ENCODE peak calls at places on chromosomes 12 and 14, in nine cellular contexts. L is ovary, T is esophagus squamous epithelium, Z is stomach, N is body of pancreas, S is uterus, O is HepG2, C is transverse colon, X is adrenal gland. Q is an unnamed sample. For H3K27me3, the result is how much of the 10 kb centered on the place peaks cover.

GRCh38 chr12:114938487-114939210 is 254.7 kb upstream of the TBX3 start:
- DNase-seq in L (no peak), T (no peak), Z (no peak), N (no peak), S (no peak), O (no peak), C (no peak), X (no peak), Q (no peak)

GRCh38 chr12:41193321-41193720 is 5.2 kb downstream of the PDZRN4 start:
- DNase-seq in L (no peak), T (no peak), Z (no peak), N (no peak), S (no peak), O (no peak), C (no peak), X (no peak), Q (no peak)

GRCh38 chr12:47590771-47591368 is 115.0 kb downstream of the RPAP3 start:
- DNase-seq in L (no peak), T (no peak), Z (no peak), N (no peak), S (peak), O (no peak), C (no peak), X (no peak), Q (no peak)

GRCh38 chr12:26327975-26328635 is 132.7 kb downstream of the SSPN start:
- DNase-seq in L (no peak), T (no peak), Z (no peak), N (no peak), S (no peak), O (no peak), C (no peak), X (no peak), Q (no peak)

GRCh38 chr14:90559811-90560492 is 163.1 kb downstream of the CALM1 start:
- DNase-seq in L (no peak), T (no peak), Z (no peak), N (no peak), S (no peak), O (no peak), C (no peak), X (no peak), Q (no peak)

GRCh38 chr14:75993567-75994041 is 8.0 kb downstream of the IFT43 start:
- DNase-seq in L (no peak), T (no peak), Z (no peak), N (no peak), S (no peak), O (no peak), C (no peak), X (no peak), Q (no peak)

GRCh38 chr12:58425481-58426392 is 484.4 kb downstream of the ATP23 start:
- DNase-seq in L (peak), T (no peak), Z (peak), N (no peak), S (no peak), O (peak), C (peak), X (peak), Q (peak)

GRCh38 chr12:49548822-49549648 is 10.2 kb downstream of the KCNH3 start:
- DNase-seq in L (no peak), T (no peak), Z (peak), N (no peak), S (no peak), O (no peak), C (peak), X (no peak), Q (no peak)

GRCh38 chr12:95940514-95940913 is 1.9 kb downstream of the CCDC38 start:
- DNase-seq in L (no peak), T (no peak), Z (no peak), N (no peak), S (no peak), O (peak), C (no peak), X (peak), Q (no peak)

GRCh38 chr12:32139064-32139421 is 32.4 kb downstream of the BICD1 start:
- DNase-seq in L (peak), T (no peak), Z (no peak), N (no peak), S (no peak), O (no peak), C (peak), X (no peak), Q (no peak)

GRCh38 chr12:122085571-122085970 is 7.0 kb downstream of the MLXIP start:
- DNase-seq in L (no peak), T (no peak), Z (no peak), N (no peak), S (no peak), O (no peak), C (no peak), X (no peak), Q (no peak)

GRCh38 chr14:92340071-92340470 is 17.1 kb downstream of the SLC24A4 start:
- DNase-seq in L (no peak), T (no peak), Z (no peak), N (no peak), S (no peak), O (no peak), C (no peak), X (no peak), Q (no peak)

GRCh38 chr14:92340938-92341337 is 18.0 kb downstream of the SLC24A4 start:
- DNase-seq in L (no peak), T (no peak), Z (no peak), N (no peak), S (no peak), O (no peak), C (no peak), X (no peak), Q (no peak)

GRCh38 chr14:92341791-92342190 is 18.8 kb downstream of the SLC24A4 start:
- DNase-seq in L (no peak), T (no peak), Z (no peak), N (no peak), S (no peak), O (no peak), C (no peak), X (no peak), Q (no peak)

GRCh38 chr14:92336363-92336762 is 13.4 kb downstream of the SLC24A4 start:
- DNase-seq in L (no peak), T (no peak), Z (no peak), N (no peak), S (no peak), O (no peak), C (no peak), X (no peak), Q (no peak)

GRCh38 chr14:92339426-92339825 is 16.5 kb downstream of the SLC24A4 start:
- DNase-seq in L (no peak), T (no peak), Z (no peak), N (no peak), S (no peak), O (no peak), C (no peak), X (no peak), Q (no peak)
- H3K27me3 ChIP-seq in L (under half), T (under half), Z (under half), N (under half), S (under half), O (half or more), C (under half), X (under half), Q (under half)

GRCh38 chr12:89946518-89946917 is 237.9 kb upstream of the ATP2B1 start:
- DNase-seq in L (no peak), T (no peak), Z (no peak), N (no peak), S (no peak), O (no peak), C (peak), X (no peak), Q (no peak)

GRCh38 chr12:89948266-89949175 is 239.9 kb upstream of the ATP2B1 start:
- DNase-seq in L (no peak), T (no peak), Z (no peak), N (no peak), S (no peak), O (no peak), C (no peak), X (no peak), Q (no peak)

GRCh38 chr12:89949457-89950195 is 241.0 kb upstream of the ATP2B1 start:
- DNase-seq in L (peak), T (no peak), Z (no peak), N (no peak), S (no peak), O (peak), C (peak), X (no peak), Q (peak)

GRCh38 chr12:89945123-89945522 is 236.5 kb upstream of the ATP2B1 start:
- DNase-seq in L (no peak), T (no peak), Z (no peak), N (no peak), S (no peak), O (no peak), C (no peak), X (no peak), Q (no peak)

GRCh38 chr12:89947437-89948265 is 239.0 kb upstream of the ATP2B1 start:
- DNase-seq in L (peak), T (no peak), Z (no peak), N (no peak), S (peak), O (no peak), C (no peak), X (peak), Q (no peak)
- TF ChIP-seq POLR2A in L (no peak), T (no peak), Z (no peak), N (no peak), S (no peak), O (no peak), C (peak), X (no peak), Q (no peak)

GRCh38 chr12:62305778-62306177 is 45.6 kb downstream of the USP15 start:
- DNase-seq in L (no peak), T (no peak), Z (no peak), N (no peak), S (no peak), O (no peak), C (no peak), X (no peak), Q (no peak)
- H3K27ac ChIP-seq in L (no peak), T (no peak), Z (no peak), N (no peak), S (no peak), O (no peak), C (no peak), X (no peak), Q (no peak)

GRCh38 chr12:108430926-108431325 is 84.2 kb upstream of the FICD start:
- DNase-seq in L (no peak), T (no peak), Z (no peak), N (no peak), S (no peak), O (no peak), C (no peak), X (no peak), Q (no peak)

GRCh38 chr12:108430245-108430644 is 84.8 kb upstream of the FICD start:
- DNase-seq in L (no peak), T (no peak), Z (no peak), N (peak), S (no peak), O (no peak), C (no peak), X (no peak), Q (no peak)

DNA sequence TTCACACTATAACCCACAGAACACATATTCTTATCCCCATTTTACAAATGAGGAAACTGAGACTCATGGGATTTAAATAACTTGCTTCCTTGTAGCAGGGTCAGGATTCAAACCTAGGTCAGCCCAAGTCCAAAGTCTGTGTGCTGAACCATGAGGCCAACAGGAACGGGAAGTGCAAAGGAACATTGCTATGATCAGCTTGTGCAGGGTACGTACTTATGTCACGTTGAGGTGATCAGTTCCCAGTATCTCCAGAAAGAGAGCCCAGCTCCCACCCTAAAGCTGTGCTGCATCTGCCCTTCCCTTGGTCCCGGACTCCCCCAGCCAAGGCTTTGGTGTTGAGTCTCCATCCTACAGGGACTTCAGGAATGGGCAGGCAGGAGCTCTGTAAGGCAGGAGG is 82.7 kb upstream of the FICD start:
- DNase-seq in L (no peak), T (no peak), Z (no peak), N (no peak), S (no peak), O (no peak), C (no peak), X (no peak), Q (no peak)
- H3K27me3 ChIP-seq in L (under half), T (under half), Z (under half), N (under half), S (under half), O (under half), C (under half), X (under half), Q (under half)

DNA sequence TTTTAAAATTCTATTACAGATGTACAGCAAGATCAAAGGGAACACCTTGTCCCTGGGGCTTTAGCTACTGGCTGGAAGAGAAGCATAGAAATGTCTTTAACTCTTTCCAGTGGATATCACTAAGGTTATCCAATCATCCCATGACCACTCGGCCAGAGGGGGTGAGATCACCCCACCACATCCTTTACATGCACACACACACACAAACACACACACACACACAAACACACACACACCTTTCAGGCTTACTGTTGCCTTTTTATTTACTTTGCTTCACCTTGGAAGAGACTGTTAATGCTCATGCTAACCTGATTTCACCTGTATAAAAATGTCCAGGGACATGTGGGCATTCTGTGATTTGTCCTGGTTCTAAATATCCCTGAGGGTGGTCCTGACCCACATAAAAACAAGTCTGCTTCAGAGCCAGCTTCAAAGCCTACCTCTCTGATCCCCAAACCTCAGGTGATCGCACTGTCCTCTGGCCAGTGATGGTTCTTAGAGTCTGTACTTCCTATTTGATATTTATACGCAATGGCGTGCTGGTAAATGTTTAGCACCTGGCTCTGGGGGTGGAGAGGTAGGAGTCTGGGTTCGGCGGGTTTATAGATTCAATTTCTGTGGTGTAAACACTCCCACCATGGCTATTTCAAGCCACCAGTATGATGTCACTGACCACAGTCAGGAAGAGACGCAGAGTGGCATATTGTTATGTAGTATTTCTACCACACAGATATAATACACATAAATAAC is 166.1 kb upstream of the EEA1 start:
- DNase-seq in L (no peak), T (no peak), Z (no peak), N (no peak), S (no peak), O (no peak), C (no peak), X (no peak), Q (no peak)
- TF ChIP-seq POLR2A in L (no peak), T (no peak), Z (no peak), N (no peak), S (no peak), O (no peak), C (no peak), X (no peak), Q (no peak)

GRCh38 chr14:34665785-34666425 is 36.0 kb upstream of the SNX6 start:
- DNase-seq in L (no peak), T (no peak), Z (no peak), N (peak), S (no peak), O (no peak), C (peak), X (peak), Q (peak)
- H3K27ac ChIP-seq in L (no peak), T (peak), Z (no peak), N (no peak), S (no peak), O (no peak), C (peak), X (peak), Q (peak)

GRCh38 chr12:4268549-4269181 is 4.9 kb upstream of the CCND2 start:
- DNase-seq in L (no peak), T (no peak), Z (no peak), N (no peak), S (no peak), O (no peak), C (no peak), X (no peak), Q (no peak)
- H3K27me3 ChIP-seq in L (under half), T (under half), Z (half or more), N (under half), S (under half), O (half or more), C (under half), X (under half), Q (under half)

Q was measured in heart left ventricle.